ENCODE peak calls at places on chromosomes 2 and 18, in nine cellular contexts. One of them, this sample, is unnamed.

GRCh38 chr2:117958186-117958585 is 55.7 kb downstream of the CCDC93 start:
- DNase-seq in IMR-90: peak
- DNase-seq in heart left ventricle: no peak
- DNase-seq in K562: no peak
- DNase-seq in transverse colon: no peak
- DNase-seq in breast epithelium: peak
- DNase-seq in A549: peak
- DNase-seq in lower leg skin: no peak
- DNase-seq in sigmoid colon: no peak
- DNase-seq in this sample: no peak

GRCh38 chr2:233745073-233745755 is 14.9 kb upstream of the UGT1A1 start:
- DNase-seq in IMR-90: no peak
- DNase-seq in heart left ventricle: no peak
- DNase-seq in K562: no peak
- DNase-seq in transverse colon: no peak
- DNase-seq in breast epithelium: no peak
- DNase-seq in A549: peak
- DNase-seq in lower leg skin: no peak
- DNase-seq in sigmoid colon: no peak
- DNase-seq in this sample: no peak

GRCh38 chr2:84299211-84299775 is 159.8 kb downstream of the SUCLG1 start:
- DNase-seq in IMR-90: no peak
- DNase-seq in heart left ventricle: no peak
- DNase-seq in K562: no peak
- DNase-seq in transverse colon: no peak
- DNase-seq in breast epithelium: no peak
- DNase-seq in A549: no peak
- DNase-seq in lower leg skin: no peak
- DNase-seq in sigmoid colon: no peak
- DNase-seq in this sample: no peak

GRCh38 chr18:79750980-79751571 is 46.7 kb upstream of the KCNG2 start:
- DNase-seq in IMR-90: no peak
- DNase-seq in heart left ventricle: no peak
- DNase-seq in K562: no peak
- DNase-seq in transverse colon: peak
- DNase-seq in breast epithelium: no peak
- DNase-seq in A549: no peak
- DNase-seq in lower leg skin: peak
- DNase-seq in sigmoid colon: peak
- DNase-seq in this sample: no peak

GRCh38 chr2:38233231-38233983 is 143.7 kb downstream of the ATL2 start:
- DNase-seq in IMR-90: peak
- DNase-seq in heart left ventricle: peak
- DNase-seq in K562: no peak
- DNase-seq in transverse colon: no peak
- DNase-seq in breast epithelium: no peak
- DNase-seq in A549: no peak
- DNase-seq in lower leg skin: no peak
- DNase-seq in sigmoid colon: no peak
- DNase-seq in this sample: no peak

GRCh38 chr18:74806700-74807416 is 209.2 kb downstream of the ZNF407 start:
- DNase-seq in IMR-90: peak
- DNase-seq in heart left ventricle: no peak
- DNase-seq in K562: no peak
- DNase-seq in transverse colon: no peak
- DNase-seq in breast epithelium: no peak
- DNase-seq in A549: peak
- DNase-seq in lower leg skin: no peak
- DNase-seq in sigmoid colon: no peak
- DNase-seq in this sample: no peak

GRCh38 chr18:32768646-32769206 is 4.1 kb downstream of the KLHL14 start:
- DNase-seq in IMR-90: no peak
- DNase-seq in heart left ventricle: no peak
- DNase-seq in K562: no peak
- DNase-seq in transverse colon: no peak
- DNase-seq in breast epithelium: no peak
- DNase-seq in A549: no peak
- DNase-seq in lower leg skin: no peak
- DNase-seq in sigmoid colon: no peak
- DNase-seq in this sample: no peak

GRCh38 chr2:162258686-162259085 is 15.4 kb upstream of the FAP start:
- DNase-seq in IMR-90: peak
- DNase-seq in heart left ventricle: no peak
- DNase-seq in K562: no peak
- DNase-seq in transverse colon: no peak
- DNase-seq in breast epithelium: no peak
- DNase-seq in A549: no peak
- DNase-seq in lower leg skin: no peak
- DNase-seq in sigmoid colon: no peak
- DNase-seq in this sample: no peak

GRCh38 chr2:196954001-196954400 is 27.5 kb upstream of the PGAP1 start:
- DNase-seq in IMR-90: no peak
- DNase-seq in heart left ventricle: no peak
- DNase-seq in K562: no peak
- DNase-seq in transverse colon: no peak
- DNase-seq in breast epithelium: no peak
- DNase-seq in A549: no peak
- DNase-seq in lower leg skin: no peak
- DNase-seq in sigmoid colon: no peak
- DNase-seq in this sample: no peak

GRCh38 chr2:178928077-178928476 is 120.9 kb upstream of the TTN start:
- DNase-seq in IMR-90: no peak
- DNase-seq in heart left ventricle: no peak
- DNase-seq in K562: no peak
- DNase-seq in transverse colon: no peak
- DNase-seq in breast epithelium: no peak
- DNase-seq in A549: no peak
- DNase-seq in lower leg skin: no peak
- DNase-seq in sigmoid colon: no peak
- DNase-seq in this sample: no peak

GRCh38 chr2:178927173-178927572 is 120.0 kb upstream of the TTN start:
- DNase-seq in IMR-90: no peak
- DNase-seq in heart left ventricle: no peak
- DNase-seq in K562: no peak
- DNase-seq in transverse colon: no peak
- DNase-seq in breast epithelium: no peak
- DNase-seq in A549: no peak
- DNase-seq in lower leg skin: no peak
- DNase-seq in sigmoid colon: no peak
- DNase-seq in this sample: no peak

GRCh38 chr2:178923546-178923945 is 116.3 kb upstream of the TTN start:
- DNase-seq in IMR-90: no peak
- DNase-seq in heart left ventricle: no peak
- DNase-seq in K562: no peak
- DNase-seq in transverse colon: no peak
- DNase-seq in breast epithelium: no peak
- DNase-seq in A549: no peak
- DNase-seq in lower leg skin: no peak
- DNase-seq in sigmoid colon: no peak
- DNase-seq in this sample: no peak

GRCh38 chr2:178920916-178921513 is 113.8 kb upstream of the TTN start:
- DNase-seq in IMR-90: no peak
- DNase-seq in heart left ventricle: no peak
- DNase-seq in K562: no peak
- DNase-seq in transverse colon: no peak
- DNase-seq in breast epithelium: no peak
- DNase-seq in A549: no peak
- DNase-seq in lower leg skin: no peak
- DNase-seq in sigmoid colon: no peak
- DNase-seq in this sample: no peak

GRCh38 chr2:178924817-178925216 is 117.6 kb upstream of the TTN start:
- DNase-seq in IMR-90: no peak
- DNase-seq in heart left ventricle: no peak
- DNase-seq in K562: no peak
- DNase-seq in transverse colon: no peak
- DNase-seq in breast epithelium: no peak
- DNase-seq in A549: no peak
- DNase-seq in lower leg skin: no peak
- DNase-seq in sigmoid colon: no peak
- DNase-seq in this sample: no peak
- H3K4me3 ChIP-seq in IMR-90: no peak
- H3K4me3 ChIP-seq in heart left ventricle: no peak
- H3K4me3 ChIP-seq in K562: no peak
- H3K4me3 ChIP-seq in transverse colon: no peak
- H3K4me3 ChIP-seq in breast epithelium: no peak
- H3K4me3 ChIP-seq in A549: no peak
- H3K4me3 ChIP-seq in lower leg skin: no peak
- H3K4me3 ChIP-seq in sigmoid colon: no peak
- H3K4me3 ChIP-seq in this sample: no peak

GRCh38 chr2:47905454-47906260 is 641 bp downstream of the FBXO11 start:
- DNase-seq in IMR-90: peak
- DNase-seq in heart left ventricle: peak
- DNase-seq in K562: no peak
- DNase-seq in transverse colon: peak
- DNase-seq in breast epithelium: peak
- DNase-seq in A549: peak
- DNase-seq in lower leg skin: peak
- DNase-seq in sigmoid colon: peak
- DNase-seq in this sample: peak
- TF ChIP-seq POLR2A in IMR-90: no peak
- TF ChIP-seq POLR2A in heart left ventricle: no peak
- TF ChIP-seq POLR2A in K562: no peak
- TF ChIP-seq POLR2A in transverse colon: no peak
- TF ChIP-seq POLR2A in breast epithelium: no peak
- TF ChIP-seq POLR2A in A549: no peak
- TF ChIP-seq POLR2A in lower leg skin: no peak
- TF ChIP-seq POLR2A in sigmoid colon: no peak
- TF ChIP-seq POLR2A in this sample: no peak

DNA sequence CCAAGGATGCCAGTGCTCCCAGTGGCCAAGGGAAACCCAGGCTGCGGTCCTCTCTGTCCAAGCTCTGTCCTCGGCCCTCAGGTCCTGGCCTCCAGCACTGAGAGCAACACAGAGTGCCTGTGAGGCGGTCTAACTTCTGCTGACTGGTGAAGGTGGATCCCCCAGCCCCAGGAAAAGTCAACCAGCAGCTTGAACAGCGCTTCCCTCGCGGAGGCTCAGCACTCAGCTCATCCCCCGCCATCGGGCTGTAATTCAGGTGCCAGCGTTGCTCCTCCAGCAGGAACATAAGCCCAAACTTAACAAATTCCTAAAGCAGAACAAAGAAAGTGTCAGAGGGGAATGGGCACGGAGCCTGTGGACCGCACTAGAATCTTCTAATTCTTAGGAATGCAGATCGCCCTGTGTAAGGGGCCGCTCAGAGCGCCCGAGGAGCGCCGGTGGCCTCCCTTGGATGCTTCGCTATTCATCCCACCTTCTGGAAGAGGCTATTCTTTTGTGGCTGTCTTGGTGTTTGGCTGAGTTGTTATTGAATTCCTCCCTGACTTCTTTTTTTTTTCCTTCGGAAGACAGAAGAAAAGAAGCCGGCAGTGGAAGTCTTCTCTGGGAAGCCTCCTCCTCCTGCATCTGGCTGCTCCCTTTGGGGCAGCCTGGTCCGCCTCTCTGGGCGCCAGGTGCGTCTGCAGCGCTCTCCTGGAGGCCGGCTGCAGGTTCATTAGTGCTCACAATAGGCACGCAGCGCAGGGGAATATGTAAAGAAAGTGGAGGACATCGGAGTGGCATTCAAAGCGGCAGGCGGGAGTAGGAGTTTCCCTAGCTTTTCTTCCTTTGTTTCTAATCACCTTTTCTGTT is 905.6 kb downstream of the TSN start:
- DNase-seq in IMR-90: no peak
- DNase-seq in heart left ventricle: no peak
- DNase-seq in K562: no peak
- DNase-seq in transverse colon: no peak
- DNase-seq in breast epithelium: no peak
- DNase-seq in A549: no peak
- DNase-seq in lower leg skin: no peak
- DNase-seq in sigmoid colon: no peak
- DNase-seq in this sample: no peak
- H3K4me3 ChIP-seq in IMR-90: no peak
- H3K4me3 ChIP-seq in heart left ventricle: no peak
- H3K4me3 ChIP-seq in K562: no peak
- H3K4me3 ChIP-seq in transverse colon: no peak
- H3K4me3 ChIP-seq in breast epithelium: peak
- H3K4me3 ChIP-seq in A549: no peak
- H3K4me3 ChIP-seq in lower leg skin: no peak
- H3K4me3 ChIP-seq in sigmoid colon: no peak
- H3K4me3 ChIP-seq in this sample: no peak

DNA sequence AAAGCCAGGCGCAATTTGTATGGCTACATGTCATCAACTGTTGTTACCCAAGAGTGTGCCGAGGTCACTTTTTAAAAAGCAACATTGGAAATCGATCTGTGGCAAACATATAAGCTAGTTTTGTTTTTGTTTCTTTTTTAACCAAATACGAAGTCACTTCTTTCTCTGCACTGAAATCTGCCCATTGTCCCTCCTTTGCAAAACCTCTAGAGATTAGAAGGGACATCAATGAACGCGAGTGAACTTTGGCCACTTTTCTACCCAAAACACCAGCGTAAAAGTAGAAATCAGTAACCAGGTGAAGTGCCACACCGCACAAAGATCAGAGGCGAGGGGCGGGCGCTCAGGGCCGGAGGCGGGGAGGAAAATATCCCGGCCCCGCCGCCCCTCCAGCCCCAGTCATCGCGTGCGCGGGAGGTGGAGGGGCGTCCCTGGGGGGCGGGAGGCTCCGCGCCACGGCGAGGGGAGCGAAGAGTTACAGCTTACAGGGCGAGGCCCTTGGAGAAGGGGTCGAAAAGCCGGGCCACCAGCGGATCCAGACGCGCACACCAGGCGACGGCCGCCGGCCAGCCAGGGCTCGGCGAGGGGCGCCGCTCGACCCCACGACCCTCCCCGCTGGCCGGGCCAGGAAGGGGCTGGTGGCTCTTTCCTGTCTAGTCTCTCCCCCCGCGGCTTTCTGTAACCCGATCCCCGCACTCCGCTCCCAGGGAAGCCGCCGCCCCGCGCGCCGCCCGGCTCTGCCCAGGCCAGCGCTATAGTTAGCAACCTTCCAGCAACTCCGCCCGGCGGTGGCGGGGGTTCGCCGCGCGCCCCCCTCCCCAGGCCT is 993 bp downstream of the RBMS1 start:
- DNase-seq in IMR-90: peak
- DNase-seq in heart left ventricle: peak
- DNase-seq in K562: peak
- DNase-seq in transverse colon: peak
- DNase-seq in breast epithelium: peak
- DNase-seq in A549: peak
- DNase-seq in lower leg skin: peak
- DNase-seq in sigmoid colon: peak
- DNase-seq in this sample: no peak
- TF ChIP-seq POLR2A in IMR-90: peak
- TF ChIP-seq POLR2A in heart left ventricle: no peak
- TF ChIP-seq POLR2A in K562: no peak
- TF ChIP-seq POLR2A in transverse colon: peak
- TF ChIP-seq POLR2A in breast epithelium: no peak
- TF ChIP-seq POLR2A in A549: peak
- TF ChIP-seq POLR2A in lower leg skin: no peak
- TF ChIP-seq POLR2A in sigmoid colon: no peak
- TF ChIP-seq POLR2A in this sample: no peak

GRCh38 chr2:14348247-14348646 is 284.3 kb upstream of the LRATD1 start:
- DNase-seq in IMR-90: no peak
- DNase-seq in heart left ventricle: no peak
- DNase-seq in K562: no peak
- DNase-seq in transverse colon: no peak
- DNase-seq in breast epithelium: no peak
- DNase-seq in A549: no peak
- DNase-seq in lower leg skin: no peak
- DNase-seq in sigmoid colon: no peak
- DNase-seq in this sample: no peak
- H3K4me3 ChIP-seq in IMR-90: no peak
- H3K4me3 ChIP-seq in heart left ventricle: no peak
- H3K4me3 ChIP-seq in K562: no peak
- H3K4me3 ChIP-seq in transverse colon: no peak
- H3K4me3 ChIP-seq in breast epithelium: no peak
- H3K4me3 ChIP-seq in A549: no peak
- H3K4me3 ChIP-seq in lower leg skin: no peak
- H3K4me3 ChIP-seq in sigmoid colon: no peak
- H3K4me3 ChIP-seq in this sample: no peak